ENCODE peak calls at places on chromosomes 3 and 15, in nine cellular contexts. K, Z, H, G, C, B, S, J and I are unnamed samples.

GRCh38 chr15:32715276-32715675 is 2.5 kb upstream of the GREM1 start:
- DNase-seq in H (no peak), B (no peak), J (no peak), C (no peak), S (no peak), G (no peak), K (no peak), Z (no peak), I (no peak)

GRCh38 chr3:155193868-155194267 is 99.6 kb downstream of the STRIT1 start:
- DNase-seq in K (no peak), B (no peak), Z (no peak), C (no peak), G (no peak), S (no peak), H (no peak), J (no peak), I (no peak)

GRCh38 chr3:44954289-44954688 is 21.7 kb downstream of the ZDHHC3 start:
- DNase-seq in B (no peak), J (no peak), S (no peak), Z (no peak), K (no peak), C (no peak), G (no peak), H (no peak), I (no peak)

GRCh38 chr3:84998545-84998944 is 39.8 kb downstream of the CADM2 start:
- DNase-seq in S (no peak), Z (no peak), H (no peak), G (no peak), J (no peak), B (no peak), C (no peak), K (no peak), I (no peak)

GRCh38 chr3:148643389-148643840 is 54.3 kb upstream of the AGTR1 start:
- DNase-seq in G (no peak), B (no peak), C (no peak), S (peak; percentile 23), K (no peak), H (no peak), J (no peak), Z (no peak), I (no peak)

GRCh38 chr15:51878446-51879386 is 49.3 kb downstream of the TMOD3 start:
- DNase-seq in B (no peak), J (no peak), K (no peak), G (peak; percentile 42), C (no peak), H (peak; percentile 44), Z (no peak), S (no peak), I (no peak)

GRCh38 chr15:40234783-40235182 is 4.1 kb upstream of the PAK6 start:
- DNase-seq in G (no peak), B (no peak), J (no peak), Z (no peak), K (no peak), C (no peak), S (no peak), H (peak; percentile 64), I (no peak)

GRCh38 chr3:42500909-42501308 is 1.5 kb upstream of the VIPR1 start:
- DNase-seq in G (no peak), C (no peak), Z (no peak), J (no peak), H (no peak), S (peak; percentile 53), B (no peak), K (no peak), I (no peak)

GRCh38 chr3:184908859-184909258 is 96.9 kb downstream of the VPS8 start:
- DNase-seq in S (peak; percentile 57), H (no peak), Z (no peak), B (no peak), J (no peak), G (no peak), K (no peak), C (no peak), I (no peak)

DNA sequence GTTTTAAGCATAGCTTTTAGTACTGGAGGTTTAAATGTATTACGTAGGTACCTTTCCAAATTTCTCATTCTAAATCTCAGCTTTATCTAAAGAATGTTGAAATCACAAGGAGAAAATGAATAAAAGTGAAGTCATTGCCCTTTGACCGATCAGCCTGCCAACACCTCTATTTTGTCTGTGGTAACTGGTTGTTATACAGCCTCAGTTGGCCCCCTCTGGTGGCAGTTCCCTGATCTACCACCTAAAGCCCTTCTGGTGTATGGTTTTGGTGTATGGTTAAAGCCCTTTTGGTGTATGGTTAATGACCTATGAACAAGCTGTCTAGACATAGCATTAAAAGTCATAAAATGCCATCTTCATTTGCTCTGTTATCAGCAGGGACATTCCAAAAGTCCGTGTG is 378.2 kb upstream of the AZI2 start:
- DNase-seq in H (peak; percentile 36), Z (no peak), K (peak; percentile 74), B (peak; percentile 63), G (peak; percentile 58), S (peak; percentile 85), C (peak; percentile 19), J (peak; percentile 17), I (peak; percentile 63)
- TF ChIP-seq CTCF in H (peak; percentile 68), Z (peak; percentile 25), K (peak; percentile 37), B (no peak), G (peak; percentile 73), S (peak; percentile 90), C (peak; percentile 68), J (peak; percentile 19), I (no peak)

GRCh38 chr15:48418343-48418742 is 87.1 kb downstream of the DUT start:
- DNase-seq in B (no peak), J (no peak), S (no peak), H (no peak), G (no peak), C (no peak), K (no peak), Z (no peak), I (no peak)

GRCh38 chr15:48413304-48413703 is 82.1 kb downstream of the DUT start:
- DNase-seq in G (no peak), Z (no peak), K (no peak), S (no peak), H (no peak), C (no peak), B (no peak), J (no peak), I (peak; percentile 47)

GRCh38 chr15:48414015-48414414 is 82.8 kb downstream of the DUT start:
- DNase-seq in G (no peak), S (no peak), B (no peak), H (no peak), C (no peak), Z (no peak), K (no peak), J (no peak), I (no peak)

GRCh38 chr15:48415036-48415886 is 84.0 kb downstream of the DUT start:
- DNase-seq in H (peak; percentile 51), C (no peak), G (no peak), B (no peak), Z (no peak), J (no peak), S (no peak), K (no peak), I (no peak)

GRCh38 chr15:48416301-48416700 is 85.1 kb downstream of the DUT start:
- DNase-seq in S (no peak), C (no peak), J (no peak), H (no peak), K (no peak), Z (no peak), B (no peak), G (no peak), I (no peak)
- H3K4me1 ChIP-seq in S (no peaks in the 10 kb centered on the region), C (peaks cover 29% of the 10 kb centered on the region), J (no peaks in the 10 kb centered on the region), H (peaks cover 9% of the 10 kb centered on the region), K (peaks cover 16% of the 10 kb centered on the region), Z (peaks cover 95% of the 10 kb centered on the region), B (no peaks in the 10 kb centered on the region), G (no peaks in the 10 kb centered on the region), I (peaks cover 16% of the 10 kb centered on the region)

GRCh38 chr3:108126348-108126747 is 35.5 kb upstream of the CD47 start:
- DNase-seq in K (no peak), C (no peak), B (no peak), G (no peak), H (no peak), Z (no peak), J (no peak), S (no peak), I (no peak)

GRCh38 chr3:108125151-108125540 is 34.3 kb upstream of the CD47 start:
- DNase-seq in C (no peak), S (no peak), B (no peak), G (no peak), H (no peak), K (no peak), Z (no peak), J (no peak), I (no peak)

GRCh38 chr3:108124337-108125150 is 33.7 kb upstream of the CD47 start:
- DNase-seq in S (peak; percentile 7), C (no peak), H (no peak), B (no peak), K (no peak), Z (no peak), J (no peak), G (peak; percentile 18), I (no peak)

GRCh38 chr3:108127301-108127988 is 36.6 kb upstream of the CD47 start:
- DNase-seq in C (no peak), H (peak; percentile 90), B (no peak), K (no peak), G (no peak), S (no peak), J (no peak), Z (no peak), I (no peak)

GRCh38 chr3:108125550-108126071 is 34.8 kb upstream of the CD47 start:
- DNase-seq in G (no peak), K (no peak), Z (no peak), H (no peak), C (no peak), S (no peak), J (no peak), B (no peak), I (peak; percentile 56)
- H3K27ac ChIP-seq in G (no peak overlapping the region), K (no peak overlapping the region), Z (no peak overlapping the region), H (no peak overlapping the region), C (no peak overlapping the region), S (no peak overlapping the region), J (no peak overlapping the region), B (peak overlapping the region; percentile 24), I (no peak overlapping the region)

GRCh38 chr3:23637339-23637738 is 168.4 kb upstream of the UBE2E1 start:
- DNase-seq in K (no peak), G (no peak), J (no peak), B (no peak), Z (no peak), H (no peak), S (no peak), C (no peak), I (no peak)

GRCh38 chr3:23629181-23629893 is 176.4 kb upstream of the UBE2E1 start:
- DNase-seq in B (peak; percentile 49), G (no peak), Z (no peak), S (no peak), J (no peak), H (peak; percentile 61), C (no peak), K (no peak), I (peak; percentile 50)

DNA sequence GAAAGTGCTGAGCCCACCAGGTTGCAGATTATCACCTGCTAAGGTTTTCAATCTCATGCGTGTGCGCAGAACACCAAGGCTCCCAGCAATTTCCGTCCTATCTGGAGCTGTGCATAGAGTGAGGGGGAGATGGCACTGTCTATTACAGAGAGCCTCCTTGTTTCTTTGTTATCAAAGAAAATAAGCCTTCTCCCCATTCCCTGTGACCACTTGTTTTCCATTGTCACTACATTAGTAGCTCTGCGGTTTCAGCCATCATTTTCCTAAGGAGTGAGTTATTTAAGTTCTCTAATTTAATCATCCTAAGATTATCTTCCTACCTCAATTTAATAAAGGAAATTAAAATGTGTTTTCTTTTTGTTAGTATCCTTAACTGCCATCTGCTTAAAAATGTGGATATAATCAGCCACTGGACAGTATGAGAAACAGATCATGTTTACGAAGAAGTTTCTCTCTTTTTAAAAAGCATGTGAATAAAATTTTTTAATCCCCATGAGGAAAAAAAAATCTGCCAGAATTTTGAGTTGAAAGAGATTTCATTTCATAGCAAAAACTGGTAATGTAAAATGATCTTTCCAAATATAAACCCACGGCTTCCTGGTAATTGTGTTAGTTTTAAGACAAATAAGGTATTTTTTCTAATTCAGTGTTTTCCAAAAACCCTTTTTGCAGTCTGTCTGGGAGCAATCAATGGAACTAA is 172.3 kb upstream of the UBE2E1 start:
- DNase-seq in K (peak; percentile 75), S (no peak), B (no peak), G (no peak), Z (no peak), C (no peak), J (no peak), H (no peak), I (no peak)
- TF ChIP-seq CTCF in K (no peak), S (no peak), B (no peak), G (no peak), Z (no peak), C (no peak), J (no peak), H (no peak), I (no peak)